ENCODE peak calls at places on chromosomes 1 and 21, in six cellular contexts. K is K562, C is GM12878, W is GM23338, V is sigmoid colon, B is HCT116. Z is an unnamed sample. For H3K4me1, the result is how much of the 10 kb centered on the place peaks cover.

GRCh38 chr1:197395209-197395608 is 127.2 kb downstream of the CRB1 start:
- DNase-seq in K (no peak), C (no peak), W (no peak), V (no peak), B (no peak), Z (no peak)

GRCh38 chr1:231803353-231803752 is 176.8 kb downstream of the DISC1 start:
- DNase-seq in K (no peak), C (no peak), W (no peak), V (no peak), B (no peak), Z (no peak)

GRCh38 chr21:36004441-36004840 is 55.9 kb downstream of the SETD4 start:
- DNase-seq in K (peak), C (peak), W (no peak), V (peak), B (no peak), Z (no peak)

GRCh38 chr1:230303069-230303468 is 123.1 kb downstream of the PGBD5 start:
- DNase-seq in K (no peak), C (no peak), W (no peak), V (no peak), B (no peak), Z (no peak)

GRCh38 chr1:204262506-204263239 is 48.9 kb upstream of the GOLT1A start:
- DNase-seq in K (no peak), C (no peak), W (no peak), V (no peak), B (no peak), Z (no peak)

GRCh38 chr21:35614412-35614901 is 445.9 kb downstream of the SETD4 start:
- DNase-seq in K (no peak), C (no peak), W (no peak), V (no peak), B (peak), Z (no peak)

GRCh38 chr1:206808615-206809014 is 36.3 kb upstream of the IL10 start:
- DNase-seq in K (peak), C (no peak), W (peak), V (no peak), B (no peak), Z (peak)

GRCh38 chr1:213772711-213773110 is 215.1 kb upstream of the PROX1 start:
- DNase-seq in K (no peak), C (no peak), W (no peak), V (no peak), B (no peak), Z (no peak)

GRCh38 chr1:156062189-156062588 is 1.2 kb downstream of the RAB25 start:
- DNase-seq in K (no peak), C (no peak), W (no peak), V (no peak), B (no peak), Z (peak)

GRCh38 chr21:42317341-42317741 is 2.1 kb upstream of the TFF3 start:
- DNase-seq in K (no peak), C (no peak), W (no peak), V (no peak), B (no peak), Z (peak)

GRCh38 chr1:33377013-33377412 is 53.9 kb downstream of the PHC2 start:
- DNase-seq in K (no peak), C (no peak), W (no peak), V (no peak), B (no peak), Z (no peak)

GRCh38 chr1:150763018-150763417 is 2.6 kb downstream of the CTSS start:
- DNase-seq in K (no peak), C (no peak), W (no peak), V (no peak), B (no peak), Z (no peak)

GRCh38 chr1:150762559-150762958 is 3.0 kb downstream of the CTSS start:
- DNase-seq in K (no peak), C (no peak), W (no peak), V (no peak), B (no peak), Z (no peak)

GRCh38 chr1:150765229-150765976 is at the start of gene CTSS:
- DNase-seq in K (no peak), C (peak), W (no peak), V (no peak), B (no peak), Z (no peak)

GRCh38 chr1:150763631-150764223 is 1.9 kb downstream of the CTSS start:
- DNase-seq in K (no peak), C (no peak), W (no peak), V (no peak), B (no peak), Z (no peak)

GRCh38 chr1:150764617-150765090 is 924 bp downstream of the CTSS start:
- DNase-seq in K (no peak), C (no peak), W (no peak), V (no peak), B (no peak), Z (no peak)
- H3K4me3 ChIP-seq in K (peak), C (peak), W (no peak), V (peak), B (no peak), Z (no peak)

GRCh38 chr1:54376085-54377039 is 29.8 kb downstream of the SSBP3 start:
- DNase-seq in K (peak), C (peak), W (no peak), V (no peak), B (peak), Z (peak)
- H3K4me1 ChIP-seq in K (half or more), C (half or more), W (half or more), V (half or more), B (under half), Z (under half)

GRCh38 chr1:181452746-181453145 is 30.6 kb upstream of the CACNA1E start:
- DNase-seq in K (no peak), C (no peak), W (no peak), V (no peak), B (no peak), Z (no peak)
- TF ChIP-seq POLR2AphosphoS5 in K (no peak), C (no peak), W (no peak), V (no peak), B (no peak), Z (no peak)

GRCh38 chr21:33019516-33019884 is 6.2 kb upstream of the OLIG2 start:
- DNase-seq in K (no peak), C (no peak), W (no peak), V (no peak), B (no peak), Z (no peak)
- H3K4me3 ChIP-seq in K (no peak), C (no peak), W (peak), V (no peak), B (no peak), Z (no peak)

GRCh38 chr1:37762516-37762915 is 2.4 kb downstream of the EPHA10 start:
- DNase-seq in K (no peak), C (no peak), W (no peak), V (no peak), B (no peak), Z (no peak)
- H3K4me1 ChIP-seq in K (under half), C (under half), W (under half), V (under half), B (under half), Z (under half)

DNA sequence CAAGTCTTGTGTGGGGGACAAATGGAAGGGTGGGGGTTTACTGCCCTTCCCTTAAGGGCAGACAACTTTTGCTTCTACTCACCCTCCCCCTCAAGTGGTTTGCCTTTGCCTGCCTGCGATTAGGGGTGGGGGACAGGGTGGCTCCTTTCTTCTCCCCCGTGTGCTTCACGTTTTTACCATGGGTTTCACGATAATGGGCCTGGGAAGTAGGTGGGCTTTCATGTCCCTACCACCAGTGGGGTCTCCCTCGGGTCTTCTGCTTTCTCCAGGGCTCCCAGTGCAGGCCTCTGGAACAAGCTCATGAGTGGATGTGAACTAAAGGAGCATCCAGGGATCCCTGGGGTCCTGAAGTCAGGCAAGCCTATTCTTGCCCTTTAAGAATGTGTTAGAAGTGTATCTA is 21.6 kb downstream of the UTP25 start:
- DNase-seq in K (no peak), C (no peak), W (no peak), V (no peak), B (no peak), Z (no peak)
- TF ChIP-seq POLR2AphosphoS5 in K (no peak), C (no peak), W (no peak), V (no peak), B (no peak), Z (no peak)

GRCh38 chr1:160521554-160521953 is 1.5 kb downstream of the SLAMF6 start:
- DNase-seq in K (no peak), C (no peak), W (no peak), V (no peak), B (no peak), Z (no peak)
- H3K4me3 ChIP-seq in K (no peak), C (peak), W (no peak), V (no peak), B (no peak), Z (peak)

Z was measured in transverse colon.